ENCODE peak calls at places on chromosomes 3 and 15, in five cellular contexts. One of them, this sample, is unnamed.

GRCh38 chr15:23561914-23562313 is 3.6 kb upstream of the MKRN3 start:
- DNase-seq in kidney glomerular epithelial cell: no peak
- DNase-seq in left cardiac atrium: no peak
- DNase-seq in GM23338: no peak
- DNase-seq in foreskin fibroblast: no peak
- DNase-seq in this sample: no peak

GRCh38 chr3:114716916-114717315 is 423.1 kb downstream of the TIGIT start:
- DNase-seq in foreskin fibroblast: no peak
- DNase-seq in kidney glomerular epithelial cell: no peak
- DNase-seq in left cardiac atrium: no peak
- DNase-seq in GM23338: no peak
- DNase-seq in this sample: no peak

GRCh38 chr15:52143862-52144261 is 31.3 kb upstream of the BCL2L10 start:
- DNase-seq in kidney glomerular epithelial cell: peak; percentile 69
- DNase-seq in left cardiac atrium: no peak
- DNase-seq in GM23338: peak; percentile 22
- DNase-seq in foreskin fibroblast: peak; percentile 68
- DNase-seq in this sample: no peak

GRCh38 chr15:66138882-66139281 is 114.7 kb downstream of the MEGF11 start:
- DNase-seq in foreskin fibroblast: no peak
- DNase-seq in left cardiac atrium: no peak
- DNase-seq in GM23338: no peak
- DNase-seq in kidney glomerular epithelial cell: no peak
- DNase-seq in this sample: no peak

GRCh38 chr15:74434260-74434915 is 630 bp upstream of the SEMA7A start:
- DNase-seq in GM23338: no peak
- DNase-seq in kidney glomerular epithelial cell: no peak
- DNase-seq in left cardiac atrium: no peak
- DNase-seq in foreskin fibroblast: no peak
- DNase-seq in this sample: no peak

GRCh38 chr15:99962006-99962561 is 228.8 kb upstream of the LYSMD4 start:
- DNase-seq in foreskin fibroblast: no peak
- DNase-seq in GM23338: no peak
- DNase-seq in kidney glomerular epithelial cell: no peak
- DNase-seq in left cardiac atrium: no peak
- DNase-seq in this sample: no peak

GRCh38 chr3:82790307-82791097 is 1029.1 kb upstream of the GBE1 start:
- DNase-seq in kidney glomerular epithelial cell: no peak
- DNase-seq in left cardiac atrium: no peak
- DNase-seq in GM23338: no peak
- DNase-seq in foreskin fibroblast: no peak
- DNase-seq in this sample: no peak

GRCh38 chr15:58258501-58259274 is 120.5 kb downstream of the AQP9 start:
- DNase-seq in left cardiac atrium: no peak
- DNase-seq in GM23338: peak; percentile 28
- DNase-seq in foreskin fibroblast: no peak
- DNase-seq in kidney glomerular epithelial cell: no peak
- DNase-seq in this sample: no peak

GRCh38 chr3:106206613-106207012 is 337.8 kb upstream of the CBLB start:
- DNase-seq in GM23338: no peak
- DNase-seq in foreskin fibroblast: no peak
- DNase-seq in left cardiac atrium: no peak
- DNase-seq in kidney glomerular epithelial cell: no peak
- DNase-seq in this sample: no peak

GRCh38 chr3:24829011-24829581 is 334.4 kb upstream of the THRB start:
- DNase-seq in left cardiac atrium: peak; percentile 49
- DNase-seq in kidney glomerular epithelial cell: no peak
- DNase-seq in foreskin fibroblast: no peak
- DNase-seq in GM23338: peak; percentile 72
- DNase-seq in this sample: peak; percentile 73

GRCh38 chr15:29276366-29276765 is 6.7 kb upstream of the NSMCE3 start:
- DNase-seq in left cardiac atrium: no peak
- DNase-seq in kidney glomerular epithelial cell: no peak
- DNase-seq in foreskin fibroblast: peak; percentile 19
- DNase-seq in GM23338: no peak
- DNase-seq in this sample: no peak

GRCh38 chr3:118782755-118783202 is 251.9 kb downstream of the IGSF11 start:
- DNase-seq in foreskin fibroblast: no peak
- DNase-seq in left cardiac atrium: no peak
- DNase-seq in GM23338: no peak
- DNase-seq in kidney glomerular epithelial cell: peak; percentile 72
- DNase-seq in this sample: no peak

GRCh38 chr3:28110884-28111283 is 130.5 kb upstream of the CMC1 start:
- DNase-seq in GM23338: no peak
- DNase-seq in kidney glomerular epithelial cell: no peak
- DNase-seq in foreskin fibroblast: no peak
- DNase-seq in left cardiac atrium: no peak
- DNase-seq in this sample: no peak

GRCh38 chr3:171770689-171771620 is 39.3 kb downstream of the PLD1 start:
- DNase-seq in kidney glomerular epithelial cell: peak; percentile 83
- DNase-seq in GM23338: peak; percentile 83
- DNase-seq in left cardiac atrium: peak; percentile 49
- DNase-seq in foreskin fibroblast: peak; percentile 62
- DNase-seq in this sample: no peak

GRCh38 chr15:68612979-68613740 is 34.4 kb downstream of the CORO2B start:
- DNase-seq in kidney glomerular epithelial cell: no peak
- DNase-seq in GM23338: no peak
- DNase-seq in foreskin fibroblast: no peak
- DNase-seq in left cardiac atrium: no peak
- DNase-seq in this sample: no peak

GRCh38 chr15:66601521-66601920 is 35.7 kb upstream of the LCTL start:
- DNase-seq in GM23338: no peak
- DNase-seq in left cardiac atrium: no peak
- DNase-seq in foreskin fibroblast: no peak
- DNase-seq in kidney glomerular epithelial cell: no peak
- DNase-seq in this sample: no peak

GRCh38 chr15:25850154-25851111 is 12.7 kb downstream of the ATP10A start:
- DNase-seq in foreskin fibroblast: peak; percentile 76
- DNase-seq in GM23338: peak; percentile 70
- DNase-seq in kidney glomerular epithelial cell: peak; percentile 81
- DNase-seq in left cardiac atrium: peak; percentile 88
- DNase-seq in this sample: peak; percentile 86